ENCODE peak calls at places on chromosomes 5 and 9, in eight cellular contexts. One of them, this sample, is unnamed.

GRCh38 chr5:135069016-135069770 is 35.2 kb upstream of the PITX1 start:
- DNase-seq in neuronal stem cell: peak; percentile 95
- DNase-seq in mesenchymal stem cell: no peak
- DNase-seq in GM23248: no peak
- DNase-seq in endodermal cell: peak; percentile 72
- DNase-seq in PC-3: no peak
- DNase-seq in astrocyte: no peak
- DNase-seq in fibroblast of lung: no peak
- DNase-seq in this sample: no peak

GRCh38 chr5:88251048-88251711 is 17.5 kb downstream of the TMEM161B start:
- DNase-seq in PC-3: no peak
- DNase-seq in endodermal cell: no peak
- DNase-seq in mesenchymal stem cell: peak; percentile 28
- DNase-seq in GM23248: no peak
- DNase-seq in astrocyte: peak; percentile 69
- DNase-seq in fibroblast of lung: peak; percentile 73
- DNase-seq in neuronal stem cell: no peak
- DNase-seq in this sample: no peak

GRCh38 chr5:134577022-134577795 is 51.7 kb downstream of the JADE2 start:
- DNase-seq in fibroblast of lung: peak; percentile 65
- DNase-seq in PC-3: peak; percentile 34
- DNase-seq in GM23248: peak; percentile 89
- DNase-seq in astrocyte: peak; percentile 46
- DNase-seq in neuronal stem cell: no peak
- DNase-seq in mesenchymal stem cell: peak; percentile 87
- DNase-seq in endodermal cell: no peak
- DNase-seq in this sample: no peak

GRCh38 chr9:27539479-27540441 is 10.1 kb upstream of the MOB3B start:
- DNase-seq in neuronal stem cell: no peak
- DNase-seq in GM23248: peak; percentile 63
- DNase-seq in fibroblast of lung: peak; percentile 54
- DNase-seq in endodermal cell: no peak
- DNase-seq in mesenchymal stem cell: peak; percentile 83
- DNase-seq in astrocyte: peak; percentile 42
- DNase-seq in PC-3: peak; percentile 63
- DNase-seq in this sample: peak; percentile 91

GRCh38 chr5:104265531-104266130 is 703.0 kb upstream of the NUDT12 start:
- DNase-seq in fibroblast of lung: peak; percentile 28
- DNase-seq in endodermal cell: no peak
- DNase-seq in mesenchymal stem cell: peak; percentile 19
- DNase-seq in astrocyte: peak; percentile 30
- DNase-seq in neuronal stem cell: no peak
- DNase-seq in PC-3: no peak
- DNase-seq in GM23248: no peak
- DNase-seq in this sample: peak; percentile 6

GRCh38 chr5:176536132-176536901 is 885 bp downstream of the RNF44 start:
- DNase-seq in GM23248: peak; percentile 92
- DNase-seq in PC-3: peak; percentile 66
- DNase-seq in astrocyte: peak; percentile 65
- DNase-seq in endodermal cell: peak; percentile 90
- DNase-seq in mesenchymal stem cell: peak; percentile 80
- DNase-seq in neuronal stem cell: peak; percentile 82
- DNase-seq in fibroblast of lung: peak; percentile 81
- DNase-seq in this sample: peak; percentile 86

GRCh38 chr9:93942176-93942575 is 13.0 kb downstream of the BARX1 start:
- DNase-seq in GM23248: no peak
- DNase-seq in PC-3: no peak
- DNase-seq in fibroblast of lung: no peak
- DNase-seq in mesenchymal stem cell: no peak
- DNase-seq in astrocyte: no peak
- DNase-seq in endodermal cell: no peak
- DNase-seq in neuronal stem cell: no peak
- DNase-seq in this sample: peak; percentile 17

GRCh38 chr9:89720721-89721660 is 116.2 kb downstream of the GADD45G start:
- DNase-seq in astrocyte: no peak
- DNase-seq in endodermal cell: no peak
- DNase-seq in fibroblast of lung: no peak
- DNase-seq in neuronal stem cell: no peak
- DNase-seq in PC-3: no peak
- DNase-seq in mesenchymal stem cell: peak; percentile 67
- DNase-seq in GM23248: no peak
- DNase-seq in this sample: no peak

GRCh38 chr5:74476197-74477081 is 164.1 kb downstream of the ENC1 start:
- DNase-seq in fibroblast of lung: no peak
- DNase-seq in GM23248: no peak
- DNase-seq in endodermal cell: no peak
- DNase-seq in PC-3: no peak
- DNase-seq in neuronal stem cell: no peak
- DNase-seq in mesenchymal stem cell: no peak
- DNase-seq in astrocyte: no peak
- DNase-seq in this sample: no peak

GRCh38 chr9:108150736-108151135 is 661.2 kb upstream of the KLF4 start:
- DNase-seq in PC-3: no peak
- DNase-seq in GM23248: peak; percentile 63
- DNase-seq in astrocyte: no peak
- DNase-seq in neuronal stem cell: no peak
- DNase-seq in mesenchymal stem cell: peak; percentile 78
- DNase-seq in endodermal cell: no peak
- DNase-seq in fibroblast of lung: no peak
- DNase-seq in this sample: no peak

GRCh38 chr9:72592501-72593403 is 71.3 kb downstream of the TMC1 start:
- DNase-seq in neuronal stem cell: peak; percentile 50
- DNase-seq in PC-3: peak; percentile 66
- DNase-seq in GM23248: peak; percentile 74
- DNase-seq in astrocyte: peak; percentile 36
- DNase-seq in endodermal cell: peak; percentile 56
- DNase-seq in mesenchymal stem cell: peak; percentile 72
- DNase-seq in fibroblast of lung: peak; percentile 49
- DNase-seq in this sample: peak; percentile 85

GRCh38 chr5:1246711-1247431 is 21.7 kb downstream of the SLC6A18 start:
- DNase-seq in PC-3: peak; percentile 59
- DNase-seq in neuronal stem cell: peak; percentile 81
- DNase-seq in astrocyte: no peak
- DNase-seq in GM23248: peak; percentile 38
- DNase-seq in endodermal cell: peak; percentile 94
- DNase-seq in mesenchymal stem cell: peak; percentile 5
- DNase-seq in fibroblast of lung: peak; percentile 18
- DNase-seq in this sample: peak; percentile 35

GRCh38 chr9:12964271-12964670 is 189.5 kb downstream of the LURAP1L start:
- DNase-seq in neuronal stem cell: no peak
- DNase-seq in GM23248: no peak
- DNase-seq in astrocyte: no peak
- DNase-seq in PC-3: no peak
- DNase-seq in mesenchymal stem cell: peak; percentile 40
- DNase-seq in endodermal cell: no peak
- DNase-seq in fibroblast of lung: no peak
- DNase-seq in this sample: no peak

GRCh38 chr5:96641922-96642640 is 20.1 kb upstream of the CAST start:
- DNase-seq in endodermal cell: no peak
- DNase-seq in PC-3: no peak
- DNase-seq in GM23248: no peak
- DNase-seq in fibroblast of lung: no peak
- DNase-seq in astrocyte: no peak
- DNase-seq in neuronal stem cell: no peak
- DNase-seq in mesenchymal stem cell: no peak
- DNase-seq in this sample: no peak

GRCh38 chr9:72537671-72538070 is 16.3 kb downstream of the TMC1 start:
- DNase-seq in GM23248: no peak
- DNase-seq in astrocyte: no peak
- DNase-seq in PC-3: peak; percentile 18
- DNase-seq in endodermal cell: no peak
- DNase-seq in fibroblast of lung: no peak
- DNase-seq in mesenchymal stem cell: no peak
- DNase-seq in neuronal stem cell: no peak
- DNase-seq in this sample: no peak

GRCh38 chr9:127637322-127637847 is 25.3 kb downstream of the STXBP1 start:
- DNase-seq in endodermal cell: no peak
- DNase-seq in fibroblast of lung: peak; percentile 67
- DNase-seq in neuronal stem cell: no peak
- DNase-seq in mesenchymal stem cell: peak; percentile 74
- DNase-seq in PC-3: peak; percentile 55
- DNase-seq in GM23248: peak; percentile 94
- DNase-seq in astrocyte: peak; percentile 66
- DNase-seq in this sample: peak; percentile 91

GRCh38 chr5:73496984-73497457 is 1.2 kb upstream of the BTF3 start:
- DNase-seq in mesenchymal stem cell: peak; percentile 73
- DNase-seq in astrocyte: peak; percentile 47
- DNase-seq in PC-3: peak; percentile 70
- DNase-seq in neuronal stem cell: no peak
- DNase-seq in fibroblast of lung: peak; percentile 63
- DNase-seq in GM23248: peak; percentile 75
- DNase-seq in endodermal cell: no peak
- DNase-seq in this sample: peak; percentile 82

GRCh38 chr5:115398726-115399125 is 102.3 kb upstream of the CCDC112 start:
- DNase-seq in mesenchymal stem cell: peak; percentile 79
- DNase-seq in GM23248: peak; percentile 90
- DNase-seq in endodermal cell: no peak
- DNase-seq in neuronal stem cell: no peak
- DNase-seq in fibroblast of lung: peak; percentile 95
- DNase-seq in astrocyte: peak; percentile 95
- DNase-seq in PC-3: peak; percentile 68
- DNase-seq in this sample: peak; percentile 92

GRCh38 chr5:79985288-79985687 is 5.8 kb downstream of the MTX3 start:
- DNase-seq in PC-3: no peak
- DNase-seq in GM23248: no peak
- DNase-seq in mesenchymal stem cell: no peak
- DNase-seq in astrocyte: no peak
- DNase-seq in fibroblast of lung: no peak
- DNase-seq in neuronal stem cell: no peak
- DNase-seq in endodermal cell: no peak
- DNase-seq in this sample: no peak

GRCh38 chr5:79986260-79986659 is 4.8 kb downstream of the MTX3 start:
- DNase-seq in astrocyte: no peak
- DNase-seq in PC-3: no peak
- DNase-seq in GM23248: no peak
- DNase-seq in neuronal stem cell: no peak
- DNase-seq in endodermal cell: no peak
- DNase-seq in mesenchymal stem cell: no peak
- DNase-seq in fibroblast of lung: no peak
- DNase-seq in this sample: no peak

GRCh38 chr5:79990205-79990597 is 861 bp downstream of the MTX3 start:
- DNase-seq in neuronal stem cell: no peak
- DNase-seq in PC-3: peak; percentile 1
- DNase-seq in astrocyte: no peak
- DNase-seq in endodermal cell: no peak
- DNase-seq in mesenchymal stem cell: peak; percentile 61
- DNase-seq in GM23248: peak; percentile 82
- DNase-seq in fibroblast of lung: peak; percentile 14
- DNase-seq in this sample: peak; percentile 54

GRCh38 chr5:79992891-79993290 is 1.8 kb upstream of the MTX3 start:
- DNase-seq in GM23248: peak; percentile 72
- DNase-seq in fibroblast of lung: peak; percentile 41
- DNase-seq in PC-3: no peak
- DNase-seq in astrocyte: peak; percentile 10
- DNase-seq in endodermal cell: no peak
- DNase-seq in mesenchymal stem cell: no peak
- DNase-seq in neuronal stem cell: no peak
- DNase-seq in this sample: peak; percentile 36

GRCh38 chr5:79990598-79991507 is at the start of gene MTX3:
- DNase-seq in PC-3: peak; percentile 76
- DNase-seq in GM23248: peak; percentile 93
- DNase-seq in mesenchymal stem cell: peak; percentile 84
- DNase-seq in endodermal cell: peak; percentile 95
- DNase-seq in astrocyte: peak; percentile 67
- DNase-seq in neuronal stem cell: peak; percentile 78
- DNase-seq in fibroblast of lung: peak; percentile 82
- DNase-seq in this sample: peak; percentile 94
- H3K9ac ChIP-seq in PC-3: peak within 1 kb of the TSS; percentile 94
- H3K9ac ChIP-seq in GM23248: peak within 1 kb of the TSS; percentile 93
- H3K9ac ChIP-seq in mesenchymal stem cell: peak within 1 kb of the TSS; percentile 95
- H3K9ac ChIP-seq in endodermal cell: peak within 1 kb of the TSS; percentile 76
- H3K9ac ChIP-seq in astrocyte: peak within 1 kb of the TSS; percentile 88
- H3K9ac ChIP-seq in neuronal stem cell: peak within 1 kb of the TSS; percentile 93
- H3K9ac ChIP-seq in fibroblast of lung: peak within 1 kb of the TSS; percentile 78
- H3K9ac ChIP-seq in this sample: peak within 1 kb of the TSS; percentile 89

DNA sequence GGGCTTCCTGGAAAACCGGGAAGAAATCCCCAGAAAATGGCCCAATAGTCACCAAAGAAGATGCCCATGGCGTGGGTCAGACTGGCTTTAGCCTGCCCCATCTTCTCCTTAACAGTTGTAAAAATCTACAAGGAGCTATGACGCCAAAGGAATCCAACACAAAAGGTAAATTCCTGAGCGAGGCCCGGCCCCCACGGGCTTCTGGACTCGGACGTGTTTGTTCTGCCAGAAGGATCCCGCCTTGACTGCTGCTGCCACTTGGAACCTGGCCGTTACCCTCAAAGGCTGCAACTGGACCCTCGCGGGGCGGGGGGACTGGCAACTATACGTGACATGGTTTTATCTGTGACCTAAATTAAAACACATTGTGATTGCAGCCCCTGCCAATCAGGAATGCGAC is 54.5 kb upstream of the UBAC1 start:
- DNase-seq in GM23248: no peak
- DNase-seq in fibroblast of lung: no peak
- DNase-seq in mesenchymal stem cell: no peak
- DNase-seq in PC-3: no peak
- DNase-seq in neuronal stem cell: no peak
- DNase-seq in endodermal cell: peak; percentile 33
- DNase-seq in astrocyte: no peak
- DNase-seq in this sample: no peak
- H3K27me3 ChIP-seq in GM23248: no peaks in the 10 kb centered on the region
- H3K27me3 ChIP-seq in fibroblast of lung: no peaks in the 10 kb centered on the region
- H3K27me3 ChIP-seq in mesenchymal stem cell: no peaks in the 10 kb centered on the region
- H3K27me3 ChIP-seq in PC-3: no peaks in the 10 kb centered on the region
- H3K27me3 ChIP-seq in neuronal stem cell: no peaks in the 10 kb centered on the region
- H3K27me3 ChIP-seq in endodermal cell: no peaks in the 10 kb centered on the region
- H3K27me3 ChIP-seq in astrocyte: no peaks in the 10 kb centered on the region
- H3K27me3 ChIP-seq in this sample: no peaks in the 10 kb centered on the region

GRCh38 chr5:139396691-139397090 is 1.8 kb upstream of the PROB1 start:
- DNase-seq in endodermal cell: peak; percentile 70
- DNase-seq in GM23248: no peak
- DNase-seq in astrocyte: no peak
- DNase-seq in mesenchymal stem cell: no peak
- DNase-seq in neuronal stem cell: no peak
- DNase-seq in fibroblast of lung: no peak
- DNase-seq in PC-3: no peak
- DNase-seq in this sample: no peak
- H3K9ac ChIP-seq in endodermal cell: no peak overlapping the region
- H3K9ac ChIP-seq in GM23248: no peak overlapping the region
- H3K9ac ChIP-seq in astrocyte: no peak overlapping the region
- H3K9ac ChIP-seq in mesenchymal stem cell: no peak overlapping the region
- H3K9ac ChIP-seq in neuronal stem cell: no peak overlapping the region
- H3K9ac ChIP-seq in fibroblast of lung: no peak overlapping the region
- H3K9ac ChIP-seq in PC-3: no peak overlapping the region
- H3K9ac ChIP-seq in this sample: no peak overlapping the region

GRCh38 chr5:168843277-168843997 is 264.3 kb upstream of the PANK3 start:
- DNase-seq in GM23248: peak; percentile 83
- DNase-seq in fibroblast of lung: no peak
- DNase-seq in astrocyte: no peak
- DNase-seq in neuronal stem cell: no peak
- DNase-seq in mesenchymal stem cell: no peak
- DNase-seq in PC-3: no peak
- DNase-seq in endodermal cell: no peak
- DNase-seq in this sample: peak; percentile 45
- H3K27me3 ChIP-seq in GM23248: no peaks in the 10 kb centered on the region
- H3K27me3 ChIP-seq in fibroblast of lung: no peaks in the 10 kb centered on the region
- H3K27me3 ChIP-seq in astrocyte: peaks cover 19% of the 10 kb centered on the region
- H3K27me3 ChIP-seq in neuronal stem cell: no peaks in the 10 kb centered on the region
- H3K27me3 ChIP-seq in mesenchymal stem cell: no peaks in the 10 kb centered on the region
- H3K27me3 ChIP-seq in PC-3: peaks cover 97% of the 10 kb centered on the region
- H3K27me3 ChIP-seq in endodermal cell: peaks cover 88% of the 10 kb centered on the region
- H3K27me3 ChIP-seq in this sample: no peaks in the 10 kb centered on the region

This sample was measured in adipocyte.